ENCODE peak calls at places on chromosomes 12 and 14, in seven cellular contexts. E is GM12892, L is SK-N-SH, M is HepG2, H is spleen, U is GM12891, S is HCT116. C is an unnamed sample.

GRCh38 chr12:32309811-32310755 is 89.3 kb upstream of the FGD4 start:
- DNase-seq in E (no peak), L (no peak), M (no peak), H (no peak), U (no peak), S (no peak), C (no peak)

GRCh38 chr12:67957383-67957782 is 31.9 kb upstream of the IFNG-AS1 start:
- DNase-seq in E (no peak), L (no peak), M (no peak), H (no peak), U (no peak), S (no peak), C (no peak)

GRCh38 chr12:109595321-109595902 is 21.8 kb downstream of the MVK start:
- DNase-seq in E (no peak), L (no peak), M (no peak), H (no peak), U (no peak), S (no peak), C (no peak)

GRCh38 chr12:106307176-106307575 is 4.6 kb downstream of the TCP11L2 start:
- DNase-seq in E (no peak), L (no peak), M (no peak), H (no peak), U (no peak), S (no peak), C (no peak)

GRCh38 chr12:1830981-1831930 is 10.9 kb downstream of the LRTM2 start:
- DNase-seq in E (no peak), L (peak), M (peak), H (peak), U (peak), S (no peak), C (no peak)

GRCh38 chr12:42094277-42094676 is 50.4 kb downstream of the GXYLT1 start:
- DNase-seq in E (no peak), L (no peak), M (no peak), H (no peak), U (no peak), S (peak), C (no peak)

GRCh38 chr12:44930972-44931600 is 55.0 kb upstream of the NELL2 start:
- DNase-seq in E (no peak), L (peak), M (peak), H (no peak), U (no peak), S (peak), C (no peak)

GRCh38 chr12:66740257-66740656 is 61.4 kb upstream of the GRIP1 start:
- DNase-seq in E (no peak), L (no peak), M (no peak), H (no peak), U (no peak), S (no peak), C (no peak)

GRCh38 chr12:51905507-51906438 is 1.5 kb upstream of the ACVRL1 start:
- DNase-seq in E (no peak), L (peak), M (no peak), H (no peak), U (no peak), S (no peak), C (no peak)

GRCh38 chr12:28226705-28227104 is 36.4 kb downstream of the CCDC91 start:
- DNase-seq in E (no peak), L (no peak), M (no peak), H (no peak), U (no peak), S (no peak), C (no peak)

GRCh38 chr12:115172521-115172920 is 488.5 kb upstream of the TBX3 start:
- DNase-seq in E (no peak), L (no peak), M (no peak), H (no peak), U (no peak), S (no peak), C (no peak)

GRCh38 chr12:6923003-6923732 is 4.6 kb upstream of the ATN1 start:
- DNase-seq in E (no peak), L (no peak), M (no peak), H (peak), U (no peak), S (no peak), C (no peak)

GRCh38 chr14:42541535-42542001 is 934.9 kb downstream of the LRFN5 start:
- DNase-seq in E (no peak), L (no peak), M (no peak), H (no peak), U (no peak), S (no peak), C (no peak)

GRCh38 chr12:116459501-116459900 is 99.7 kb upstream of the MAP1LC3B2 start:
- DNase-seq in E (no peak), L (no peak), M (no peak), H (peak), U (no peak), S (no peak), C (no peak)

GRCh38 chr12:62933220-62933870 is 1.6 kb downstream of the PPM1H start:
- DNase-seq in E (no peak), L (peak), M (peak), H (no peak), U (no peak), S (no peak), C (no peak)

GRCh38 chr14:22774011-22774706 is 7.7 kb downstream of the OXA1L start:
- DNase-seq in E (no peak), L (no peak), M (no peak), H (no peak), U (no peak), S (no peak), C (no peak)
- TF ChIP-seq POLR2AphosphoS5 in E (peak), L (no peak), M (no peak), H (no peak), U (peak), S (peak), C (peak)

GRCh38 chr14:95156153-95156764 is 1.1 kb downstream of the DICER1 start:
- DNase-seq in E (no peak), L (no peak), M (no peak), H (no peak), U (peak), S (no peak), C (no peak)

GRCh38 chr14:95156765-95157194 is 549 bp downstream of the DICER1 start:
- DNase-seq in E (peak), L (no peak), M (peak), H (peak), U (no peak), S (no peak), C (no peak)

GRCh38 chr14:95157987-95158712 is 821 bp upstream of the DICER1 start:
- DNase-seq in E (peak), L (no peak), M (peak), H (peak), U (peak), S (no peak), C (no peak)

GRCh38 chr14:95155044-95155443 is 2.3 kb downstream of the DICER1 start:
- DNase-seq in E (no peak), L (no peak), M (no peak), H (no peak), U (no peak), S (no peak), C (no peak)

GRCh38 chr14:95157195-95157986 is at the start of gene DICER1:
- DNase-seq in E (peak), L (peak), M (peak), H (peak), U (peak), S (peak), C (peak)
- TF ChIP-seq POLR2AphosphoS5 in E (no peak), L (peak), M (peak), H (peak), U (peak), S (peak), C (peak)

GRCh38 chr14:70885343-70886014 is 21.8 kb upstream of the PCNX1 start:
- DNase-seq in E (no peak), L (peak), M (no peak), H (no peak), U (no peak), S (no peak), C (no peak)

GRCh38 chr14:70881549-70882174 is 25.6 kb upstream of the PCNX1 start:
- DNase-seq in E (no peak), L (no peak), M (no peak), H (no peak), U (peak), S (no peak), C (no peak)

GRCh38 chr14:70879448-70879847 is 27.8 kb upstream of the PCNX1 start:
- DNase-seq in E (no peak), L (no peak), M (no peak), H (no peak), U (no peak), S (no peak), C (no peak)

GRCh38 chr14:70884595-70885342 is 22.5 kb upstream of the PCNX1 start:
- DNase-seq in E (no peak), L (no peak), M (no peak), H (no peak), U (no peak), S (no peak), C (no peak)

GRCh38 chr14:70882771-70883492 is 24.3 kb upstream of the PCNX1 start:
- DNase-seq in E (no peak), L (no peak), M (no peak), H (no peak), U (no peak), S (no peak), C (no peak)
- TF ChIP-seq POLR2AphosphoS5 in E (no peak), L (no peak), M (no peak), H (no peak), U (no peak), S (no peak), C (no peak)

DNA sequence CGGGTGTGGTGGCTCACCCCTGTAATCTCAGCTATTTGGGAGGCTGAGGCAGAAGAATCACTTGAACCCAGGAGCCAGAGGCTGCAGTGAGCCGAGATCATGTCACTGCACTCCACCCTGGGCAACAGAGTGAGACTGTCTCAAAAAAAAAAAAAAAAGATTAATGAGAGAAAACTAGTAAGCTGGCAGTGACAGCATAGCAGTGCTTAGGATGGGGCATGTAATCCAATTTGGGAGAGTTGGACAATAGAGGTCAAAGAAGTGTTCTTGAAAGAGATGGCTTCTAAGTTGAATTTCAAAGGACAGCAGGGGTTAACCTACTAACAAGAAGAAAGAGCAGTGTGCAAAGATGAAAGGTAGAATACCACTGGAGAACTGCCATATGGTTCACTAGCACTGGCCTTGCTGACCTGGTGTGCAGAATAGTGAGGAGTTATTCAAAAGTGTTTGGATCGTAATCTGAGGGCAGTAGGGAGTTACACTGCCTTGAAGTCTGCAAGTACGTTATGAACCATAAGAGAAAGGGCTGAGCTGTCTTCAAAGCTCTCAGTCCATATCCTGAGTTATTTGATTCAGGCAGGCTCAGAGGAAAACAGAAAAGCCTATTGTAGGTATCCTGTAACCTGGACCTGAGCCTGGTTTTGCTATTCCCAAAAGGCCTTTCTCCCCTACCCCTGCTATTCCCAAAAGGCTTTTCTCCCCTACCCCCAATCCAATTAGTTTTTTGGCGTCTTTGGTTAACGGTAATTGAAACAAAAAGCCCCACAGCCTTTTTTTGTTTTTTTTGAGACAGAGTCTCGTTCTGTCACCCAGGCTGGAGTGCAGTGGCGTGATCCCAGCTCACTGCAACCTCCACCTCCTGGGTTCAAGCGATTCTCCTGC is 3.4 kb downstream of the XPOT start:
- DNase-seq in E (no peak), L (no peak), M (no peak), H (no peak), U (no peak), S (no peak), C (no peak)
- TF ChIP-seq POLR2AphosphoS5 in E (no peak), L (no peak), M (peak), H (no peak), U (no peak), S (peak), C (no peak)

GRCh38 chr14:100708349-100709217 is 18.1 kb upstream of the DLK1 start:
- DNase-seq in E (no peak), L (no peak), M (peak), H (no peak), U (no peak), S (peak), C (no peak)
- TF ChIP-seq POLR2AphosphoS5 in E (no peak), L (no peak), M (no peak), H (peak), U (no peak), S (no peak), C (no peak)

GRCh38 chr12:108482717-108483212 is 32.3 kb upstream of the FICD start:
- DNase-seq in E (no peak), L (no peak), M (no peak), H (no peak), U (no peak), S (no peak), C (peak)
- TF ChIP-seq POLR2AphosphoS5 in E (no peak), L (no peak), M (no peak), H (no peak), U (no peak), S (no peak), C (no peak)